ENCODE peak calls at places on chromosomes 12 and 14, in five cellular contexts. M, B, I, Z and S are unnamed samples.
A peak's percentile ranks its signal among the peaks of the same experiment; 100 is the strongest.

GRCh38 chr14:50023671-50024490 is 92.5 kb downstream of the VCPKMT start:
- DNase-seq in M (no peak), B (no peak), I (no peak), Z (no peak), S (no peak)

GRCh38 chr12:94831081-94831747 is 172.3 kb downstream of the NDUFA12 start:
- DNase-seq in M (no peak), B (peak; percentile 59), I (no peak), Z (no peak), S (no peak)

GRCh38 chr12:71702590-71702989 is 16.7 kb downstream of the TMEM19 start:
- DNase-seq in M (no peak), B (no peak), I (no peak), Z (no peak), S (no peak)

GRCh38 chr12:103560604-103561101 is 26.4 kb upstream of the STAB2 start:
- DNase-seq in M (no peak), B (no peak), I (no peak), Z (no peak), S (no peak)

GRCh38 chr14:54728700-54729527 is 162.0 kb downstream of the SAMD4A start:
- DNase-seq in M (no peak), B (no peak), I (no peak), Z (peak; percentile 44), S (no peak)

GRCh38 chr12:95004610-95005009 is 1.1 kb upstream of the NDUFA12 start:
- DNase-seq in M (no peak), B (no peak), I (no peak), Z (no peak), S (no peak)

GRCh38 chr12:96516472-96517417 is 27.4 kb downstream of the CFAP54 start:
- DNase-seq in M (peak; percentile 85), B (peak; percentile 91), I (peak; percentile 90), Z (peak; percentile 75), S (peak; percentile 41)

GRCh38 chr14:24063263-24063836 is 8.0 kb upstream of the CPNE6 start:
- DNase-seq in M (no peak), B (no peak), I (no peak), Z (no peak), S (peak; percentile 43)

GRCh38 chr14:56081139-56081538 is 37.1 kb upstream of the PELI2 start:
- DNase-seq in M (no peak), B (no peak), I (no peak), Z (no peak), S (no peak)

GRCh38 chr14:97760050-97760449 is 962.9 kb downstream of the VRK1 start:
- DNase-seq in M (no peak), B (no peak), I (no peak), Z (no peak), S (no peak)

GRCh38 chr14:57737598-57737997 is 128.3 kb downstream of the SLC35F4 start:
- DNase-seq in M (no peak), B (peak; percentile 14), I (no peak), Z (no peak), S (no peak)

GRCh38 chr12:40146800-40147797 is 41.2 kb upstream of the SLC2A13 start:
- DNase-seq in M (no peak), B (no peak), I (no peak), Z (no peak), S (no peak)

GRCh38 chr12:52232233-52232915 is 669 bp upstream of the KRT7 start:
- DNase-seq in M (no peak), B (no peak), I (no peak), Z (no peak), S (no peak)

GRCh38 chr12:108234155-108234554 is 105.0 kb downstream of the CMKLR1 start:
- DNase-seq in M (no peak), B (no peak), I (no peak), Z (peak; percentile 58), S (no peak)

GRCh38 chr12:68977909-68978610 is 45.1 kb upstream of the CPM start:
- DNase-seq in M (no peak), B (no peak), I (no peak), Z (no peak), S (no peak)

GRCh38 chr14:104016873-104017650 is 68.4 kb upstream of the ASPG start:
- DNase-seq in M (no peak), B (peak; percentile 57), I (no peak), Z (no peak), S (no peak)

GRCh38 chr12:54036620-54037359 is 3.9 kb downstream of the HOXC5 start:
- DNase-seq in M (no peak), B (no peak), I (no peak), Z (peak; percentile 72), S (peak; percentile 57)

GRCh38 chr12:54393350-54393655 is 8.8 kb upstream of the ZNF385A start:
- DNase-seq in M (no peak), B (no peak), I (no peak), Z (peak; percentile 54), S (no peak)

GRCh38 chr12:90908465-90908864 is 46.5 kb downstream of the CCER1 start:
- DNase-seq in M (no peak), B (no peak), I (no peak), Z (no peak), S (no peak)

GRCh38 chr14:89890589-89890988 is 63.9 kb downstream of the EFCAB11 start:
- DNase-seq in M (no peak), B (no peak), I (no peak), Z (no peak), S (no peak)

GRCh38 chr12:124919646-124920352 is 5.3 kb upstream of the UBC start:
- DNase-seq in M (no peak), B (peak; percentile 82), I (peak; percentile 28), Z (no peak), S (no peak)

DNA sequence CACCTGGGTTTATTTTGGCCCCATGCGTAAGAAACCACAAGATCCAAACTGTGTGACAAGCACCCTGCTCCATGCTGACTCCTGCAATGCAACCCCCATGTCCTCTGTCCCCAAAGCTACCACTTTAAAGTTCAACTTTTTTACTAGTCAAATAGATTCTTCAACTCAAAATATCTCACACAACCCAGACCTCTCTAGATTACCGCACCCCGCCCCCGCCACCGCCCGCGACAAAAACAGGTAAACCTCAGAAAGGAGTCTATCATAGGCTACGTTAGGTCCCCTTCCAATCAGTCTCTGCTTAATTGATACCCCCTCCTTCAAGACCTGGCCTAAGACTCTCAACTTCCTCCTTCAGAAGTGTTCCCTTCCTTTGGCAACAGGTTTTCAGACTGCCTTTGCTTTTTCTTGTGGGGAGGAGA is 2.2 kb downstream of the ZFP36L1 start:
- DNase-seq in M (peak; percentile 25), B (peak; percentile 70), I (peak; percentile 68), Z (no peak), S (peak; percentile 30)
- H3K4me3 ChIP-seq in M (peak overlapping the region; percentile 90), B (peak overlapping the region; percentile 86), I (peak overlapping the region; percentile 94), Z (peak overlapping the region; percentile 91), S (peak overlapping the region; percentile 88)

DNA sequence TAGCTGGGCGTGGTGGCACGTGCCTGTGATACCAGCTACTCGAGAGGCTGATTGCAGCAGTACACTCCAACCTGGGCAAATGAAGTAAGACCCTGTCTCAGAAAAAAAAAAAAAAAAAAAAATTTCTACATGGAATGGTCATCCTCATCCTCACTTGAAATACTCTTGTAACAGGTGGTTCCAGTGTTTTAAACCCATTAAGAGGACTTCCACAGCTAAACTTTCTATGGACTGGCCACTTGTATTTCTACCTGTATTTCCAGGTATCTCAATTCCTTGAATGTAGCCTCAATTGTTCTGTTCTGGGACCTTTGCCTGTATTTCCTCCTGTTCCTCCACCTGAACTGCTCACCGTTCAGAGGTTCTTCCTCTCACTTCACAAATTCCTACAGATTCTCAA is 11.8 kb upstream of the PHLDA1 start:
- DNase-seq in M (no peak), B (no peak), I (no peak), Z (no peak), S (no peak)
- H3K27me3 ChIP-seq in M (no peaks in the 10 kb centered on the region), B (no peaks in the 10 kb centered on the region), I (no peaks in the 10 kb centered on the region), Z (no peaks in the 10 kb centered on the region), S (no peaks in the 10 kb centered on the region)

GRCh38 chr12:132637811-132638210 is 19.2 kb downstream of the P2RX2 start:
- DNase-seq in M (no peak), B (no peak), I (no peak), Z (no peak), S (no peak)
- H3K36me3 ChIP-seq in M (peaks cover 97% of the 10 kb centered on the region), B (peaks cover 30% of the 10 kb centered on the region), I (no peaks in the 10 kb centered on the region), Z (peaks cover 82% of the 10 kb centered on the region), S (peaks cover 63% of the 10 kb centered on the region)

GRCh38 chr12:8912910-8913309 is 1.4 kb upstream of the PHC1 start:
- DNase-seq in M (peak; percentile 32), B (peak; percentile 67), I (peak; percentile 9), Z (no peak), S (peak; percentile 58)
- H3K4me3 ChIP-seq in M (no peak overlapping the region), B (no peak overlapping the region), I (no peak overlapping the region), Z (peak overlapping the region; percentile 84), S (peak overlapping the region; percentile 59)

GRCh38 chr12:13247596-13247995 is 51.1 kb downstream of the EMP1 start:
- DNase-seq in M (no peak), B (no peak), I (no peak), Z (no peak), S (no peak)

GRCh38 chr12:13241833-13242232 is 45.3 kb downstream of the EMP1 start:
- DNase-seq in M (peak; percentile 27), B (no peak), I (no peak), Z (no peak), S (no peak)

GRCh38 chr12:13242926-13243325 is 46.4 kb downstream of the EMP1 start:
- DNase-seq in M (no peak), B (no peak), I (no peak), Z (no peak), S (no peak)

GRCh38 chr12:13248956-13249355 is 52.4 kb downstream of the EMP1 start:
- DNase-seq in M (no peak), B (no peak), I (no peak), Z (no peak), S (no peak)

GRCh38 chr12:13243516-13244070 is 47.1 kb downstream of the EMP1 start:
- DNase-seq in M (no peak), B (no peak), I (no peak), Z (no peak), S (no peak)
- H3K27me3 ChIP-seq in M (no peaks in the 10 kb centered on the region), B (no peaks in the 10 kb centered on the region), I (no peaks in the 10 kb centered on the region), Z (no peaks in the 10 kb centered on the region), S (no peaks in the 10 kb centered on the region)